ENCODE peak calls at places on chromosome 19, in five cellular contexts. X, W, O, S and F are unnamed samples.

GRCh38 chr19:11538232-11539036 is at the start of gene CNN1:
- DNase-seq in S (peak), W (no peak), O (no peak), X (peak), F (peak)

GRCh38 chr19:491146-491741 is 5.0 kb upstream of the MADCAM1 start:
- DNase-seq in S (peak), X (no peak), W (no peak), O (no peak), F (no peak)

GRCh38 chr19:33368074-33368864 is 5.2 kb upstream of the CEBPG start:
- DNase-seq in W (no peak), S (peak), O (no peak), X (peak), F (no peak)

GRCh38 chr19:10478476-10478875 is 24.7 kb downstream of the KEAP1 start:
- DNase-seq in O (no peak), X (peak), S (peak), W (no peak), F (no peak)

GRCh38 chr19:47021536-47022139 is 2.0 kb downstream of the NPAS1 start:
- DNase-seq in S (no peak), X (no peak), W (no peak), O (no peak), F (no peak)

GRCh38 chr19:17136617-17137016 is 61.0 kb downstream of the MYO9B start:
- DNase-seq in S (no peak), X (no peak), O (no peak), W (no peak), F (no peak)

GRCh38 chr19:6065685-6066365 is 44.5 kb downstream of the RFX2 start:
- DNase-seq in W (peak), X (peak), S (no peak), O (no peak), F (no peak)

GRCh38 chr19:14686411-14686810 is 3.4 kb upstream of the ZNF333 start:
- DNase-seq in O (no peak), W (no peak), S (peak), X (peak), F (no peak)

GRCh38 chr19:900302-901111 is 7.2 kb downstream of the RNU6-9 start:
- DNase-seq in O (no peak), W (no peak), X (no peak), S (no peak), F (no peak)

GRCh38 chr19:10915511-10916091 is 12.8 kb downstream of the YIPF2 start:
- DNase-seq in O (peak), X (peak), S (peak), W (no peak), F (peak)

GRCh38 chr19:15216363-15216762 is 15.6 kb upstream of the NOTCH3 start:
- DNase-seq in W (no peak), S (no peak), X (no peak), O (no peak), F (no peak)

GRCh38 chr19:50735869-50736268 is 12.7 kb downstream of the CLEC11A start:
- DNase-seq in X (no peak), W (no peak), S (no peak), O (no peak), F (no peak)

GRCh38 chr19:52956917-52957316 is 5.8 kb downstream of the ZNF816 start:
- DNase-seq in W (no peak), S (no peak), O (no peak), X (no peak), F (no peak)

GRCh38 chr19:50368649-50369570 is 3.5 kb upstream of the NAPSA start:
- DNase-seq in S (peak), O (peak), W (peak), X (peak), F (peak)

GRCh38 chr19:13505761-13506549 is at the start of gene CACNA1A:
- DNase-seq in X (peak), W (no peak), S (no peak), O (no peak), F (no peak)

GRCh38 chr19:45905016-45905415 is 2.6 kb upstream of the MYPOP start:
- DNase-seq in O (no peak), S (no peak), X (no peak), W (no peak), F (no peak)

GRCh38 chr19:7868671-7869452 is 5.3 kb downstream of the PRR36 start:
- DNase-seq in S (peak), O (no peak), W (peak), X (peak), F (no peak)

GRCh38 chr19:58569191-58569942 is 3.8 kb downstream of the MZF1 start:
- DNase-seq in S (no peak), W (peak), O (no peak), X (no peak), F (no peak)

GRCh38 chr19:10566658-10567410 is 1.0 kb upstream of the KRI1 start:
- DNase-seq in X (no peak), O (no peak), W (no peak), S (no peak), F (no peak)

GRCh38 chr19:46753420-46754155 is 7.3 kb upstream of the STRN4 start:
- DNase-seq in S (no peak), W (no peak), X (no peak), O (no peak), F (no peak)

GRCh38 chr19:18203408-18203862 is 407 bp downstream of the RAB3A start:
- DNase-seq in O (no peak), W (peak), S (no peak), X (no peak), F (no peak)

GRCh38 chr19:51064534-51065220 is at the start of gene KLK13:
- DNase-seq in O (no peak), W (peak), X (no peak), S (no peak), F (no peak)

GRCh38 chr19:44548736-44549135 is 19.3 kb upstream of the CEACAM20 start:
- DNase-seq in S (no peak), X (peak), O (no peak), W (no peak), F (no peak)

GRCh38 chr19:33823341-33823740 is 26.7 kb downstream of the KCTD15 start:
- DNase-seq in S (no peak), W (peak), X (no peak), O (no peak), F (no peak)

GRCh38 chr19:18446811-18447359 is 9.0 kb upstream of the ISYNA1 start:
- DNase-seq in X (no peak), S (no peak), O (no peak), W (no peak), F (no peak)

GRCh38 chr19:13597625-13598024 is 91.3 kb upstream of the CACNA1A start:
- DNase-seq in O (peak), W (no peak), S (peak), X (peak), F (peak)

GRCh38 chr19:54299126-54299498 is 13.9 kb downstream of the LILRA5 start:
- DNase-seq in W (no peak), X (no peak), O (no peak), S (no peak), F (no peak)

GRCh38 chr19:12652219-12652618 is 14.3 kb downstream of the MAN2B1 start:
- DNase-seq in W (no peak), O (no peak), S (no peak), X (no peak), F (no peak)

GRCh38 chr19:52138614-52139290 is 986 bp downstream of the ZNF616 start:
- DNase-seq in X (peak), O (no peak), W (no peak), S (no peak), F (no peak)

GRCh38 chr19:11092181-11092538 is 2.9 kb downstream of the LDLR start:
- DNase-seq in S (peak), O (no peak), W (no peak), X (peak), F (no peak)

GRCh38 chr19:342801-343421 is 1.7 kb downstream of the MIER2 start:
- DNase-seq in X (peak), S (peak), W (peak), O (peak), F (peak)

GRCh38 chr19:13707901-13708300 is 56.4 kb upstream of the MRI1 start:
- DNase-seq in X (no peak), O (no peak), W (no peak), S (peak), F (peak)

GRCh38 chr19:44684892-44685847 is 13.8 kb upstream of the CEACAM16 start:
- DNase-seq in X (peak), O (peak), W (no peak), S (peak), F (peak)

GRCh38 chr19:54030895-54031586 is 32.7 kb downstream of the VSTM1 start:
- DNase-seq in W (no peak), X (peak), O (no peak), S (peak), F (no peak)

GRCh38 chr19:5380215-5380919 is 39.8 kb upstream of the PTPRS start:
- DNase-seq in S (no peak), X (no peak), W (no peak), O (no peak), F (no peak)

GRCh38 chr19:44884566-44884965 is 6.5 kb upstream of the TOMM40 start:
- DNase-seq in W (no peak), X (no peak), O (no peak), S (no peak), F (no peak)

DNA sequence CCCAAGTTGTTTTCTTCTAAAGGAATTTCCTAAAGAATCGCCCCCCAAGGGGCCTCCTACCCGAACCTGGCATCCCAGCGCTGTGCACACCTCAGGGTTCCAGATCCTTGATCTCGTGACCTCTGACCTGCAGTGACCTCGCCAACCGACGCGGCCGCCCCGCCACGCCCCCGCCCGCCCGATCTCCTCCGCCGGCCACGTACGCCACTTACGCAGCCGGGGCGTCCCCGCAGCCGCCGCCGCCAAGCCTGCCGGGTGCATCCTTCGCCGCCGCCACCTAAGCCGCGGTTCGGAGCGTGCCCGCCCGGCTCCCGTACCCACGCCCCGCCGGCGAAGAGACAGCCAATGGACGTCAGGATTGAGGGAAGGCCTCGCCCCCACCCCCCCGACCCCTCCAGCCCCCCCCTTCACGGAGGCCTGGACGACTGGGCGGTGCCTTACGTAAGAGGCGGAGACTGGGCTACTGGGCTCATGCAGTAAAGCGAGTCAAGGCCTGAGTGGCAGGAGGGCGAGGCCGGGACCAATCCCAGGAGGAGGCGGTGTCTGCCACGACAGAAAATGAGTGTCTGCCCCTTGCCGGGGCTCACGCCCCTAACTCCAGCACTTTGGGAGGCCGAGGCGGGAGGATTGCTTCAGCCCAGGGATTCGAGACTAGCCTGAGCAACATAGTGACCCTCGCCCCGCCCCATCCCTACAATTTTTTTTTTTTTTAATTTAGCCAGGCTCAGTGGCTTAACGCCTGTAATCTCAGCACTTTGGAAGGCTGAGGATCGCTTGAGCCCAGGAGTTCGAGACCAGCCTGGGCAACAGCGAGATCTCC is at the start of gene YIF1B:
- DNase-seq in X (peak), S (peak), O (peak), W (peak), F (peak)
- TF ChIP-seq CTCF in X (no peak), S (no peak), O (no peak), W (no peak), F (no peak)

GRCh38 chr19:2579678-2580280 is 103.9 kb downstream of the GADD45B start:
- DNase-seq in W (peak), S (no peak), O (no peak), X (no peak), F (no peak)
- TF ChIP-seq CTCF in W (peak), S (no peak), O (no peak), X (no peak), F (no peak)

GRCh38 chr19:3976495-3977241 is 5.8 kb upstream of the DAPK3 start:
- DNase-seq in S (no peak), O (no peak), X (no peak), W (no peak), F (no peak)

GRCh38 chr19:3978145-3978544 is 7.1 kb downstream of the EEF2 start:
- DNase-seq in W (no peak), O (no peak), X (no peak), S (no peak), F (no peak)

GRCh38 chr19:3979289-3979673 is 6.0 kb downstream of the EEF2 start:
- DNase-seq in X (no peak), O (no peak), S (no peak), W (no peak), F (no peak)

GRCh38 chr19:3975637-3976087 is 4.8 kb upstream of the DAPK3 start:
- DNase-seq in X (no peak), O (no peak), W (no peak), S (no peak), F (no peak)

DNA sequence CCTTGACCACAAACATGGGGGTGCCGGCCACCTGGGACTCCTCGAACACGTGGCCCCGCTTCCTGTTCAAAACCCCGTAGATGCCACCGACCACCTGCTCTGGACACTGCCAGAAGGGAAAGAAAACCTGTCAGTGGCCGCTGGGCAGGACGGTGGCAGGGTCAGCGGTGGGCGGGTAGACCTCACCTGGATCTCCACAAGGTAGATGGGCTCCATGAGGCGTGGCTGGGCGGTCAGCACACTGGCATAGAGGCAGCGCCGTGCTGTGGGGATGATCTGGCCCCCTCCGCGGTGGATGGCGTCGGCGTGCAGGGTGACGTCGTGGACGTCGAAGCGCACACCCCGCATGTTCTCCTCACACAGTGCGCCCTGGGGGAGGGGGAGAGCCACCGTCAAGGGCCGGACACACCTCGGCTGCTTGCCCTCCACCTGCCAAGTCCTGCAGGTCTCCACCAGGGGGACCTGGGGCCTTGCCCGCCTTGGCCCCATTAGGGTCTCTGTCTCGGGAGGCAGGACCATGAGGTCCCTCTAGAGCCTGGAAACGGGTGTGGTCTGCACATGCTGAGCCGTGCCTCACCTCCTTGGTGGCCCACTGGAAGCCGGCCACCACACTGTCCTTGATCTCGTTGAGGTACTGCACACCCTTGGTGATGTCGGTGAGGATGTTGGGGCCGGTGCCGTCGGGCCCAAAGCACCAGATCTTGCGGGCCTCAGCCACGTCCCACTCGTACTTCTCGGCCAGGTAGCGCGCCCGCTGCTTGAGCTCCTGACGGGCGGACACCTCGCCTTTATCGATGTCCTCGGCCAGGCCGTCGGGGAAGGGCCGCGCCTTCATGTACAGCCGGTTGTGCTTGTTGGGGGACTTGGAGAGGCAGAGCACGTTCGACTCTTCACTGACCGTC is 6.6 kb upstream of the DAPK3 start:
- DNase-seq in X (no peak), S (no peak), O (no peak), W (no peak), F (no peak)
- TF ChIP-seq CTCF in X (no peak), S (peak), O (peak), W (no peak), F (no peak)

DNA sequence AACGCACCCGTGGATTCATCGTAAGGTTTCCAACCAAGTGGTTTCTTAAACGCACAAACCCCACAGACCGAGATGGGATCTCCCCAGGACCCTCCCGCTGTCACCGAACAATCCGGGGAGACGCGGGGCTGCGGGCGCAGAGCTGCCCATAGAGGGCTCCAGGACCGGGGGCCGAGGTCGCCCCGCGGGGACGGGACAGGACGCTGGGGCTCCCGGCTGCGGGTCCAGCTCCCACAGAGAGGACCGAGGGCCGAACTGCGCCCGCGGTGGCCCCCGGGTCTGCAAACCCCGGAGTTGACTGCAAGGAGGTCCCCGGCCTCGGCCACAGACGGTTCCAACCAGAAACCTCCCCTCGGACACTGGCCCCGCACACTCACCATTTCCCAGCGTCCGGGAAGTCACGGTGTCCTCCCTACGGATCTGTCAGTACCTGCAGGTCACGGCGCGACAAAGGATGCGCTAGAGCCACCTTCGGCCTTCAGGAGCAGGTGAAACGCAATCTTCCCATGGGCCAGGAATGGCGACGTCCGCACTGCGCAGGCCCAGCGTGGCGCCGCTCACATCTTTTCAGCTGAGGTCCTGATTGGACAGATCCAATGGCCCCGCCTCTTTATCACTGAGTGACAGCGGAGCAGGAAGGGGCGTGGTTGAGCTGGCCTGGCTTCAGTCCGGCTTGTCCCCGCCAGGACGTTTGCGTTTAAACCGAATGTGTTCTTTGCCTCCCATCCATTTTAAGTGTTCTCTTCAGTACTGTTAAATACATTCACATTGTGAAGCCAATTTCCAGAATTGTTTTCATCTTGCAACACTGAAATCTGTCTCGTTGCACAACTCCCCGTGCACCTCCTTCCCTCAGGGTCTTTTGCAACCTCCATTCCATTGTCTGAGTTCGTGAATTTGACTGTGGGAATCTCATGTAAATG is at the start of gene ZNF14:
- DNase-seq in O (peak), S (peak), W (peak), X (peak), F (peak)
- TF ChIP-seq CTCF in O (peak), S (no peak), W (peak), X (peak), F (no peak)

GRCh38 chr19:29992233-29992867 is 50.3 kb downstream of the URI1 start:
- DNase-seq in W (no peak), S (no peak), X (no peak), O (no peak), F (no peak)

GRCh38 chr19:29983568-29983967 is 41.5 kb downstream of the URI1 start:
- DNase-seq in S (no peak), O (no peak), W (no peak), X (no peak), F (no peak)

GRCh38 chr19:29988351-29988750 is 46.3 kb downstream of the URI1 start:
- DNase-seq in W (no peak), X (no peak), O (no peak), S (no peak), F (no peak)
- TF ChIP-seq CTCF in W (no peak), X (no peak), O (no peak), S (no peak), F (no peak)

DNA sequence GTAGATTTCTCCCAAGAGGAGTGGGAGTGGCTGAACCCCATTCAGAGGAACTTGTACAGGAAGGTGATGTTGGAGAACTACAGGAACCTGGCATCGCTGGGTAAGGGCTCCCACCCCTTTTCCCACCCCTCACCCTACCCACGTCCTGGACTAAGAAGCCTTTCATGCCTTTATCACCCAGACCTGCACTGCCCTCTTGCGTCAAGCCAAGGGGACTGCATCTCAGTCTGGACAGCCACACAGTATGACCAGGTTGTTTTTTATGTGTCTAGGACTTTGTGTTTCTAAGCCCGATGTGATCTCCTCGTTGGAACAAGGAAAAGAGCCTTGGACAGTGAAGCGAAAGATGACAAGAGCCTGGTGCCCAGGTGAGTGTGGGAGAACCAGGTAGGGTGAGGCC is 8.8 kb downstream of the ZFP28 start:
- DNase-seq in O (no peak), W (no peak), X (no peak), S (no peak), F (no peak)
- TF ChIP-seq CTCF in O (peak), W (no peak), X (no peak), S (peak), F (no peak)

GRCh38 chr19:55383279-55383788 is 758 bp downstream of the TMEM238 start:
- DNase-seq in O (no peak), S (no peak), X (no peak), W (no peak), F (no peak)
- TF ChIP-seq CTCF in O (no peak), S (no peak), X (no peak), W (no peak), F (no peak)

GRCh38 chr19:48479686-48480085 is 10.5 kb downstream of the CYTH2 start:
- DNase-seq in X (no peak), W (no peak), O (no peak), S (no peak), F (no peak)
- TF ChIP-seq CTCF in X (no peak), W (no peak), O (no peak), S (no peak), F (no peak)